ENCODE peak calls at places on chromosomes 4 and X, in four cellular contexts. Z is A549, N is K562, I is HepG2. O is an unnamed sample.

GRCh38 chr4:14168919-14169318 is 541.4 kb upstream of the BOD1L1 start:
- DNase-seq in Z (peak), N (no peak), I (no peak), O (no peak)

GRCh38 chr4:171308661-171309060 is 504.5 kb upstream of the GALNTL6 start:
- DNase-seq in Z (no peak), N (no peak), I (no peak), O (no peak)

GRCh38 chrX:46258356-46258755 is 286.9 kb downstream of the ZNF674 start:
- DNase-seq in Z (no peak), N (no peak), I (no peak), O (no peak)

GRCh38 chrX:24294619-24295018 is 19.2 kb downstream of the SUPT20HL2 start:
- DNase-seq in Z (peak), N (peak), I (no peak), O (peak)

GRCh38 chrX:54481751-54482150 is 14.3 kb downstream of the FGD1 start:
- DNase-seq in Z (no peak), N (peak), I (no peak), O (no peak)

GRCh38 chr4:1208266-1208961 is 36.0 kb upstream of the SPON2 start:
- DNase-seq in Z (no peak), N (no peak), I (no peak), O (no peak)

GRCh38 chrX:22399793-22400192 is 127.1 kb downstream of the CBLL2 start:
- DNase-seq in Z (peak), N (no peak), I (no peak), O (no peak)

GRCh38 chr4:85500110-85500867 is 25.3 kb downstream of the ARHGAP24 start:
- DNase-seq in Z (no peak), N (no peak), I (no peak), O (no peak)

GRCh38 chr4:101238706-101239105 is 108.6 kb downstream of the PPP3CA start:
- DNase-seq in Z (no peak), N (no peak), I (no peak), O (no peak)

GRCh38 chr4:84596826-84597225 is 13.9 kb downstream of the CDS1 start:
- DNase-seq in Z (no peak), N (peak), I (no peak), O (no peak)

GRCh38 chrX:115966920-115967319 is 203.6 kb upstream of the AGTR2 start:
- DNase-seq in Z (no peak), N (no peak), I (no peak), O (no peak)

GRCh38 chr4:182339246-182339645 is 96.0 kb downstream of the TENM3 start:
- DNase-seq in Z (no peak), N (no peak), I (no peak), O (no peak)

GRCh38 chr4:127523369-127523768 is 109.4 kb upstream of the INTU start:
- DNase-seq in Z (no peak), N (peak), I (no peak), O (no peak)

GRCh38 chr4:158079661-158080060 is 93.2 kb downstream of the GASK1B start:
- DNase-seq in Z (no peak), N (no peak), I (no peak), O (no peak)

GRCh38 chr4:152166567-152166966 is 369.3 kb downstream of the FBXW7 start:
- DNase-seq in Z (no peak), N (no peak), I (no peak), O (peak)

GRCh38 chr4:22962186-22962786 is 269.5 kb downstream of the GBA3 start:
- DNase-seq in Z (peak), N (peak), I (no peak), O (no peak)

GRCh38 chr4:13368262-13368661 is 115.9 kb downstream of the RAB28 start:
- DNase-seq in Z (peak), N (peak), I (peak), O (no peak)

GRCh38 chrX:39244146-39244545 is 442.9 kb downstream of the MID1IP1 start:
- DNase-seq in Z (no peak), N (no peak), I (no peak), O (no peak)

GRCh38 chr4:101037938-101038413 is 309.4 kb downstream of the PPP3CA start:
- DNase-seq in Z (no peak), N (no peak), I (no peak), O (no peak)

GRCh38 chr4:175246941-175247340 is 328.8 kb downstream of the ADAM29 start:
- DNase-seq in Z (no peak), N (no peak), I (no peak), O (no peak)

GRCh38 chrX:74420194-74421035 is 878 bp upstream of the SLC16A2 start:
- DNase-seq in Z (peak), N (no peak), I (no peak), O (peak)

GRCh38 chr4:78121338-78121904 is 64.3 kb downstream of the FRAS1 start:
- DNase-seq in Z (no peak), N (no peak), I (no peak), O (no peak)
- TF ChIP-seq KDM1A in Z (no peak), N (no peak), I (no peak), O (no peak)

DNA sequence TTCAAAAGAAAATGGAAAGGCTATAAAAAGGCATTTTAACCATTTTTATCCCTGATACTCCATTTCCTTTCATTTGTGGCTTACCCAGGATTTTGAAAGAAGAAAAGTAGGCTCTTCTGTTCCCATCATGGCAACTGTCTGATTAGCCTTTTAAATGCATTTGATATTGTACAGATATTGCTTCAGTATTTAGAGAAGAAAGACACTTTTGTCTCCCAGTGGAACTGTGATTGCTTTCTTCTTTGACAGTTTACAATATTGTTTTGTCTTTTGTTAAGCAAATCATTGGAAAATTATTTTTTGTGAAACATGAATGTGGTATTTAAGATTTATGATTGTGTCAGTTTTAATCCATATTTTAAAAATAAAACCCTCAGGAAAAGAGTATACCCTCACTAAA is 297.4 kb upstream of the TACR3 start:
- DNase-seq in Z (no peak), N (no peak), I (no peak), O (no peak)
- TF ChIP-seq KDM1A in Z (no peak), N (no peak), I (no peak), O (no peak)

GRCh38 chrX:105460366-105460765 is 239.9 kb upstream of the TEX13A start:
- DNase-seq in Z (no peak), N (no peak), I (no peak), O (no peak)
- TF ChIP-seq KDM1A in Z (no peak), N (no peak), I (no peak), O (no peak)

DNA sequence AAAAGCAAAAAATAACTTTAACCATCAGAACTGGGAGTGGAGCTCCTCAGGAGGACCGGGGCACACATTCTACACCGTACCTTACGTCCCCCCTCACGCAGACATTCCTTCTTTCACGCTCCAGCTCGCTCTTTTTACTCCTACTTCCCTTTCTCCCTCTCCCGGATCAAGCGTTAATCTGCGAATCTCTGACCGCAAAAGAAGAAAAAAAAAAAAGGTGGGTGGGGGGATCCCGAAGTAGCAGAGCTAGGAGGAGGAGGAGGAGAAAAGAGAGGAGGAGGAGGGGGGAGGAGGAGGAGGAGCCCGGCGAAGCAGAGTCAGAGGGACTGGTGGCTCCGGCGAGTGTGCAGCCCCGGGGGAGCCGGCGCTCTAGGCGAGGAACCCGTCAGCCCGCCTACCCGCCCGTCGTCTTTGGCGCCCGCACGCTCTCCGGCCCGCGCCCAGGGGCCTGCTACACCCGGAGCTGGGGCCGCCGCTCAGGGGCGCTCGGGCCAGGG is at the start of gene NHSL2:
- DNase-seq in Z (peak), N (no peak), I (no peak), O (peak)
- TF ChIP-seq KDM1A in Z (no peak), N (no peak), I (no peak), O (no peak)

GRCh38 chr4:6763330-6763851 is 19.1 kb upstream of the KIAA0232 start:
- DNase-seq in Z (peak), N (peak), I (no peak), O (no peak)
- TF ChIP-seq KDM1A in Z (no peak), N (no peak), I (no peak), O (no peak)

GRCh38 chr4:107997001-107997788 is 7.5 kb downstream of the HADH start:
- DNase-seq in Z (no peak), N (no peak), I (no peak), O (no peak)
- TF ChIP-seq KDM1A in Z (no peak), N (no peak), I (no peak), O (no peak)

DNA sequence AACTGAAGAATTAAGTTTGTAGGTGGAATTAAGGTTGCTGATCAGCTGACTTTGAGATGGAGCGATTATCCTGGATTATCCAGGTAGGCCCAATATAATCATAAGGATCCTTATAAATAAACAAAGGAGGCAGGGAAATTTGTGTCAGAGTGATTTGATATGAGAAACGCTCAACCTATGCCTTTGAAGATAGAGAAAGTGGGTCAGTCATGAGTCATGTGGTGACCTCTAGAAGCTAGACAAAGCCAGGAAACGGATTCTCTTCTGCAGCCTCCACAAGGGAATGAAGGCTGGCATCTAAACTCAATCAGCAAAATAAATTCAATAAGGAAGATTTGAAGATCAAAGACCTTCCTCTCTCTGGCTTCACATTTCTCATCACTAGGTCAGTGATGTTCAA is 41.5 kb upstream of the SMIM10 start:
- DNase-seq in Z (peak), N (no peak), I (peak), O (no peak)
- TF ChIP-seq KDM1A in Z (no peak), N (no peak), I (no peak), O (no peak)

GRCh38 chr4:124401611-124402010 is 310.9 kb downstream of the ANKRD50 start:
- DNase-seq in Z (no peak), N (no peak), I (no peak), O (no peak)
- TF ChIP-seq KDM1A in Z (no peak), N (no peak), I (no peak), O (no peak)

O was measured in H1.